ENCODE peak calls at places on chromosomes 6 and 20, in ten cellular contexts. One of them, this sample, is unnamed.

GRCh38 chr20:43751167-43752050 is 24.6 kb upstream of the GTSF1L start:
- DNase-seq in psoas muscle: no peak
- DNase-seq in PC-3: peak
- DNase-seq in type B pancreatic cell: no peak
- DNase-seq in stomach: no peak
- DNase-seq in WTC11: no peak
- DNase-seq in A549: no peak
- DNase-seq in lung: no peak
- DNase-seq in astrocyte of the spinal cord: peak
- DNase-seq in cardiac fibroblast: peak
- DNase-seq in this sample: peak

GRCh38 chr6:82567621-82568020 is 204.0 kb downstream of the TPBG start:
- DNase-seq in WTC11: no peak
- DNase-seq in stomach: no peak
- DNase-seq in type B pancreatic cell: no peak
- DNase-seq in psoas muscle: no peak
- DNase-seq in cardiac fibroblast: no peak
- DNase-seq in lung: no peak
- DNase-seq in PC-3: peak
- DNase-seq in astrocyte of the spinal cord: no peak
- DNase-seq in A549: no peak
- DNase-seq in this sample: no peak

GRCh38 chr6:154510144-154510905 is at the start of gene CNKSR3:
- DNase-seq in cardiac fibroblast: peak
- DNase-seq in PC-3: peak
- DNase-seq in psoas muscle: peak
- DNase-seq in astrocyte of the spinal cord: peak
- DNase-seq in A549: peak
- DNase-seq in lung: peak
- DNase-seq in type B pancreatic cell: peak
- DNase-seq in stomach: peak
- DNase-seq in WTC11: peak
- DNase-seq in this sample: peak

GRCh38 chr6:144017167-144018094 is 9.4 kb upstream of the PLAGL1 start:
- DNase-seq in stomach: no peak
- DNase-seq in lung: no peak
- DNase-seq in A549: no peak
- DNase-seq in type B pancreatic cell: no peak
- DNase-seq in astrocyte of the spinal cord: no peak
- DNase-seq in PC-3: no peak
- DNase-seq in psoas muscle: no peak
- DNase-seq in WTC11: no peak
- DNase-seq in cardiac fibroblast: no peak
- DNase-seq in this sample: no peak

GRCh38 chr6:78589426-78589825 is 277.9 kb upstream of the IRAK1BP1 start:
- DNase-seq in psoas muscle: no peak
- DNase-seq in stomach: no peak
- DNase-seq in type B pancreatic cell: no peak
- DNase-seq in cardiac fibroblast: no peak
- DNase-seq in WTC11: no peak
- DNase-seq in PC-3: no peak
- DNase-seq in lung: no peak
- DNase-seq in astrocyte of the spinal cord: no peak
- DNase-seq in A549: no peak
- DNase-seq in this sample: no peak

GRCh38 chr6:72522735-72523141 is 99.1 kb upstream of the KCNQ5 start:
- DNase-seq in lung: no peak
- DNase-seq in astrocyte of the spinal cord: no peak
- DNase-seq in WTC11: peak
- DNase-seq in PC-3: peak
- DNase-seq in stomach: no peak
- DNase-seq in cardiac fibroblast: no peak
- DNase-seq in A549: peak
- DNase-seq in psoas muscle: no peak
- DNase-seq in type B pancreatic cell: no peak
- DNase-seq in this sample: no peak

GRCh38 chr20:23293689-23294088 is 56.9 kb upstream of the NXT1 start:
- DNase-seq in WTC11: no peak
- DNase-seq in stomach: no peak
- DNase-seq in astrocyte of the spinal cord: no peak
- DNase-seq in A549: no peak
- DNase-seq in type B pancreatic cell: no peak
- DNase-seq in PC-3: no peak
- DNase-seq in psoas muscle: no peak
- DNase-seq in cardiac fibroblast: no peak
- DNase-seq in lung: peak
- DNase-seq in this sample: no peak

GRCh38 chr6:44387346-44388134 is at the start of gene CDC5L:
- DNase-seq in A549: peak
- DNase-seq in cardiac fibroblast: peak
- DNase-seq in WTC11: peak
- DNase-seq in stomach: peak
- DNase-seq in lung: peak
- DNase-seq in PC-3: peak
- DNase-seq in type B pancreatic cell: peak
- DNase-seq in psoas muscle: peak
- DNase-seq in astrocyte of the spinal cord: peak
- DNase-seq in this sample: peak

GRCh38 chr20:34534391-34535165 is 18.4 kb downstream of the DYNLRB1 start:
- DNase-seq in A549: no peak
- DNase-seq in PC-3: no peak
- DNase-seq in stomach: no peak
- DNase-seq in type B pancreatic cell: no peak
- DNase-seq in psoas muscle: no peak
- DNase-seq in lung: no peak
- DNase-seq in WTC11: no peak
- DNase-seq in astrocyte of the spinal cord: no peak
- DNase-seq in cardiac fibroblast: no peak
- DNase-seq in this sample: no peak

GRCh38 chr6:159887761-159888160 is 3.0 kb upstream of the MAS1 start:
- DNase-seq in lung: no peak
- DNase-seq in A549: no peak
- DNase-seq in WTC11: no peak
- DNase-seq in astrocyte of the spinal cord: no peak
- DNase-seq in psoas muscle: no peak
- DNase-seq in stomach: no peak
- DNase-seq in cardiac fibroblast: no peak
- DNase-seq in type B pancreatic cell: no peak
- DNase-seq in PC-3: no peak
- DNase-seq in this sample: no peak

GRCh38 chr6:136846046-136846445 is 23.7 kb downstream of the PEX7 start:
- DNase-seq in lung: no peak
- DNase-seq in psoas muscle: no peak
- DNase-seq in stomach: peak
- DNase-seq in A549: peak
- DNase-seq in PC-3: peak
- DNase-seq in WTC11: peak
- DNase-seq in astrocyte of the spinal cord: peak
- DNase-seq in type B pancreatic cell: no peak
- DNase-seq in cardiac fibroblast: peak
- DNase-seq in this sample: peak

GRCh38 chr6:99434702-99435530 is 9.8 kb upstream of the PNISR start:
- DNase-seq in type B pancreatic cell: no peak
- DNase-seq in psoas muscle: no peak
- DNase-seq in cardiac fibroblast: peak
- DNase-seq in PC-3: peak
- DNase-seq in astrocyte of the spinal cord: peak
- DNase-seq in stomach: no peak
- DNase-seq in lung: no peak
- DNase-seq in A549: peak
- DNase-seq in WTC11: no peak
- DNase-seq in this sample: peak

GRCh38 chr6:21601341-21601740 is 7.8 kb downstream of the SOX4 start:
- DNase-seq in PC-3: no peak
- DNase-seq in stomach: no peak
- DNase-seq in type B pancreatic cell: no peak
- DNase-seq in psoas muscle: no peak
- DNase-seq in WTC11: no peak
- DNase-seq in cardiac fibroblast: no peak
- DNase-seq in A549: no peak
- DNase-seq in lung: no peak
- DNase-seq in astrocyte of the spinal cord: no peak
- DNase-seq in this sample: no peak

DNA sequence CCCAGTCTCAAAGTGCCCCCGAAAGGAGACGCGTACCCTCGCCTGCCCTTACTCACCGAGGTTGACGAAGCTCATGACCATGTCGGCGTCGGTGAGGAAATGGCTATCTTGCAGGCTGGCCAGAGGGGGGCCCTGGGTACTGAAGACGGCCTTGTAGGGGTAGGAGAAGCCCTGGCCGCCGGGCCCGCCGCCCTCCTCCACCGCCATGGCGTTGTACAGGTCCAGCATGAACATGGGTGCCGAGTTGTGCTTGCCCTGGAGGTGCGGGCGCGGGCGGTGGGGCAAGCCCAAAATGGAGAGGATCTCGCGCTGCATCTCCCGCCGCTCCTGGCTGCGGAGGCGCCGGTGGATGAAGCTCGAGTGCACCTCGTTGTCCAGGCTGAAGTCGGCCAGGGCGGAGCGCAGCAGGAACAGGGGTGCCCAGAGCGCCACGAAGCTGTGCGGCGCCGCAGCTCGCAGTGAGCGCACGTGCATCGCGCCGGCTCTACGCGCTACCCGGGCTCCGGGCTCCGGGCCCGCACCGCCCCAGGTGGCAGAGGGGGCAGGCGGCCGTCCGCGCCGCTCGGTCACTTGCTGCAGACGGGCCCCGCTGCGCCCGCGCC is 691 bp downstream of the BMP7 start:
- DNase-seq in PC-3: no peak
- DNase-seq in A549: peak
- DNase-seq in stomach: no peak
- DNase-seq in astrocyte of the spinal cord: no peak
- DNase-seq in psoas muscle: no peak
- DNase-seq in WTC11: peak
- DNase-seq in type B pancreatic cell: no peak
- DNase-seq in lung: no peak
- DNase-seq in cardiac fibroblast: no peak
- DNase-seq in this sample: peak
- TF ChIP-seq CTCF in PC-3: no peak
- TF ChIP-seq CTCF in A549: no peak
- TF ChIP-seq CTCF in stomach: no peak
- TF ChIP-seq CTCF in astrocyte of the spinal cord: no peak
- TF ChIP-seq CTCF in psoas muscle: no peak
- TF ChIP-seq CTCF in WTC11: no peak
- TF ChIP-seq CTCF in type B pancreatic cell: no peak
- TF ChIP-seq CTCF in lung: no peak
- TF ChIP-seq CTCF in cardiac fibroblast: no peak
- TF ChIP-seq CTCF in this sample: no peak

DNA sequence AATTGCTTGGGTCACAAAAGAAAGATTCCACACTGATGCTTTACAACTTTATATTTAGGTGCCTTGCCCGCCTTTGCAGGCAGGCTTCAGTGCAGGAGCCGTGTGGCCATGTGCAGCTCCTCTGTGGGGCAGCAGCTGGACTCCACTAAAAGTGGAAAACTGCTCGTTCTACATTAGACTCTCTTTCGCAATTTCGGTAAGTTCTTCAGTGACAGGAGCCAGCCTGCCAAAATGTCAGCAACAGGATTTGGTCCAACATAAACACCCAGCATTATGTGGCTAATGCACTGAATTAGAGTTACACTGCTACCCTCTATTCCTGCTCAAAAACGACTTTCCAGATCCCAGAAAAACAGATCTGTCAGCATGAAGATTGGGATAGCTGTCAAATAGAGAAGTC is 174.4 kb upstream of the KCNK16 start:
- DNase-seq in WTC11: no peak
- DNase-seq in type B pancreatic cell: no peak
- DNase-seq in lung: peak
- DNase-seq in cardiac fibroblast: peak
- DNase-seq in PC-3: no peak
- DNase-seq in psoas muscle: peak
- DNase-seq in stomach: peak
- DNase-seq in A549: no peak
- DNase-seq in astrocyte of the spinal cord: no peak
- DNase-seq in this sample: no peak
- TF ChIP-seq CTCF in WTC11: no peak
- TF ChIP-seq CTCF in type B pancreatic cell: no peak
- TF ChIP-seq CTCF in lung: no peak
- TF ChIP-seq CTCF in cardiac fibroblast: no peak
- TF ChIP-seq CTCF in PC-3: no peak
- TF ChIP-seq CTCF in psoas muscle: no peak
- TF ChIP-seq CTCF in stomach: no peak
- TF ChIP-seq CTCF in A549: no peak
- TF ChIP-seq CTCF in astrocyte of the spinal cord: no peak
- TF ChIP-seq CTCF in this sample: no peak

GRCh38 chr6:38612386-38612965 is 27.3 kb downstream of the BTBD9 start:
- DNase-seq in lung: no peak
- DNase-seq in PC-3: no peak
- DNase-seq in stomach: no peak
- DNase-seq in psoas muscle: no peak
- DNase-seq in cardiac fibroblast: peak
- DNase-seq in A549: peak
- DNase-seq in type B pancreatic cell: no peak
- DNase-seq in astrocyte of the spinal cord: peak
- DNase-seq in WTC11: no peak
- DNase-seq in this sample: no peak

GRCh38 chr6:38617856-38618255 is 21.9 kb downstream of the BTBD9 start:
- DNase-seq in WTC11: no peak
- DNase-seq in PC-3: no peak
- DNase-seq in A549: no peak
- DNase-seq in stomach: no peak
- DNase-seq in lung: no peak
- DNase-seq in cardiac fibroblast: no peak
- DNase-seq in type B pancreatic cell: no peak
- DNase-seq in astrocyte of the spinal cord: peak
- DNase-seq in psoas muscle: no peak
- DNase-seq in this sample: no peak
- TF ChIP-seq CTCF in WTC11: no peak
- TF ChIP-seq CTCF in PC-3: no peak
- TF ChIP-seq CTCF in A549: no peak
- TF ChIP-seq CTCF in stomach: no peak
- TF ChIP-seq CTCF in lung: no peak
- TF ChIP-seq CTCF in cardiac fibroblast: no peak
- TF ChIP-seq CTCF in type B pancreatic cell: no peak
- TF ChIP-seq CTCF in astrocyte of the spinal cord: no peak
- TF ChIP-seq CTCF in psoas muscle: no peak
- TF ChIP-seq CTCF in this sample: no peak

GRCh38 chr20:4289875-4290274 is 274.5 kb upstream of the RNF24 start:
- DNase-seq in psoas muscle: no peak
- DNase-seq in WTC11: no peak
- DNase-seq in A549: peak
- DNase-seq in type B pancreatic cell: no peak
- DNase-seq in cardiac fibroblast: no peak
- DNase-seq in stomach: no peak
- DNase-seq in PC-3: peak
- DNase-seq in lung: no peak
- DNase-seq in astrocyte of the spinal cord: no peak
- DNase-seq in this sample: no peak
- TF ChIP-seq CTCF in psoas muscle: no peak
- TF ChIP-seq CTCF in WTC11: no peak
- TF ChIP-seq CTCF in A549: peak
- TF ChIP-seq CTCF in type B pancreatic cell: no peak
- TF ChIP-seq CTCF in cardiac fibroblast: peak
- TF ChIP-seq CTCF in stomach: no peak
- TF ChIP-seq CTCF in PC-3: peak
- TF ChIP-seq CTCF in lung: no peak
- TF ChIP-seq CTCF in astrocyte of the spinal cord: peak
- TF ChIP-seq CTCF in this sample: peak

GRCh38 chr20:33444797-33445560 is 1.4 kb upstream of the SNTA1 start:
- DNase-seq in cardiac fibroblast: no peak
- DNase-seq in PC-3: peak
- DNase-seq in WTC11: peak
- DNase-seq in astrocyte of the spinal cord: no peak
- DNase-seq in psoas muscle: peak
- DNase-seq in A549: peak
- DNase-seq in lung: no peak
- DNase-seq in stomach: peak
- DNase-seq in type B pancreatic cell: no peak
- DNase-seq in this sample: no peak
- TF ChIP-seq CTCF in cardiac fibroblast: no peak
- TF ChIP-seq CTCF in PC-3: peak
- TF ChIP-seq CTCF in WTC11: no peak
- TF ChIP-seq CTCF in astrocyte of the spinal cord: no peak
- TF ChIP-seq CTCF in psoas muscle: peak
- TF ChIP-seq CTCF in A549: peak
- TF ChIP-seq CTCF in lung: no peak
- TF ChIP-seq CTCF in stomach: no peak
- TF ChIP-seq CTCF in type B pancreatic cell: no peak
- TF ChIP-seq CTCF in this sample: peak